ENCODE peak calls at places on chromosomes 2 and 18, in five cellular contexts. S is GF-D8, Y is fibroblast of mammary gland, U is sigmoid colon, F is cerebellar cortex. X is an unnamed sample.

GRCh38 chr2:96962567-96963203 is 23.7 kb downstream of the FAM178B start:
- DNase-seq in S (peak), Y (no peak), U (no peak), F (no peak), X (no peak)

GRCh38 chr2:133641497-133641896 is 73.2 kb upstream of the NCKAP5 start:
- DNase-seq in S (no peak), Y (no peak), U (no peak), F (no peak), X (no peak)

GRCh38 chr2:85886585-85886984 is 2.2 kb downstream of the ST3GAL5 start:
- DNase-seq in S (no peak), Y (peak), U (peak), F (no peak), X (peak)

GRCh38 chr2:31693882-31694281 is 113.1 kb upstream of the SRD5A2 start:
- DNase-seq in S (no peak), Y (peak), U (no peak), F (no peak), X (no peak)

GRCh38 chr2:26008095-26008494 is 25.8 kb upstream of the RAB10 start:
- DNase-seq in S (no peak), Y (no peak), U (no peak), F (no peak), X (no peak)

GRCh38 chr2:234286118-234286598 is 210.7 kb downstream of the ARL4C start:
- DNase-seq in S (no peak), Y (peak), U (no peak), F (no peak), X (no peak)

GRCh38 chr2:218221015-218221414 is 4.0 kb downstream of the ARPC2 start:
- DNase-seq in S (no peak), Y (no peak), U (no peak), F (no peak), X (peak)

GRCh38 chr2:190607657-190608357 is 41.1 kb upstream of the NAB1 start:
- DNase-seq in S (no peak), Y (peak), U (no peak), F (no peak), X (no peak)

GRCh38 chr2:214412679-214413078 is 1.8 kb downstream of the VWC2L start:
- DNase-seq in S (no peak), Y (no peak), U (no peak), F (no peak), X (no peak)

GRCh38 chr2:198144621-198145020 is 340.2 kb downstream of the PLCL1 start:
- DNase-seq in S (peak), Y (no peak), U (no peak), F (no peak), X (no peak)

GRCh38 chr18:10072659-10073309 is 159.0 kb downstream of the VAPA start:
- DNase-seq in S (no peak), Y (peak), U (no peak), F (no peak), X (no peak)

GRCh38 chr18:36808681-36809080 is 20.1 kb downstream of the TPGS2 start:
- DNase-seq in S (no peak), Y (peak), U (no peak), F (no peak), X (no peak)